ENCODE peak calls at places on chromosome 11, in four cellular contexts. W is globus pallidus, V is GM04504, O is cardiac muscle cell. A is an unnamed sample.

GRCh38 chr11:117378966-117379865 is 51.6 kb downstream of the CEP164 start:
- DNase-seq in W (no peak), V (no peak), O (no peak), A (no peak)

GRCh38 chr11:45809456-45810395 is 4.8 kb downstream of the SLC35C1 start:
- DNase-seq in O (no peak), W (no peak), V (no peak), A (no peak)

GRCh38 chr11:85813721-85814120 is 2.8 kb upstream of the SYTL2 start:
- DNase-seq in W (no peak), V (no peak), O (no peak), A (no peak)

GRCh38 chr11:87926250-87926970 is 248.8 kb downstream of the RAB38 start:
- DNase-seq in O (no peak), V (peak; percentile 56), W (no peak), A (no peak)

GRCh38 chr11:113896156-113896879 is 8.3 kb upstream of the HTR3B start:
- DNase-seq in V (no peak), O (peak; percentile 84), W (no peak), A (no peak)

GRCh38 chr11:99260696-99261095 is 239.9 kb downstream of the CNTN5 start:
- DNase-seq in O (no peak), V (no peak), W (no peak), A (no peak)

GRCh38 chr11:120146413-120147093 is 8.6 kb upstream of the TRIM29 start:
- DNase-seq in W (no peak), V (no peak), O (no peak), A (no peak)

GRCh38 chr11:62497132-62497915 is 49.3 kb downstream of the AHNAK start:
- DNase-seq in V (peak; percentile 42), W (peak; percentile 72), O (no peak), A (peak; percentile 88)

GRCh38 chr11:13940611-13941256 is 21.8 kb upstream of the SPON1 start:
- DNase-seq in O (no peak), V (no peak), W (no peak), A (no peak)

GRCh38 chr11:65411681-65412070 is 10.9 kb upstream of the NEAT1 start:
- DNase-seq in O (no peak), V (no peak), W (no peak), A (no peak)

GRCh38 chr11:48002565-48002964 is 22.2 kb downstream of the PTPRJ start:
- DNase-seq in O (no peak), V (no peak), W (no peak), A (no peak)

GRCh38 chr11:27701262-27702105 is 1.2 kb upstream of the BDNF start:
- DNase-seq in W (no peak), O (peak; percentile 42), V (peak; percentile 66), A (no peak)

GRCh38 chr11:75615709-75616108 is 53.1 kb downstream of the MAP6 start:
- DNase-seq in V (no peak), O (peak; percentile 48), W (no peak), A (peak; percentile 27)

GRCh38 chr11:34948721-34949120 is 32.3 kb downstream of the PDHX start:
- DNase-seq in W (no peak), V (no peak), O (no peak), A (no peak)

GRCh38 chr11:77510095-77510494 is 36.2 kb upstream of the PAK1 start:
- DNase-seq in V (no peak), O (no peak), W (no peak), A (no peak)

GRCh38 chr11:9015677-9016076 is 11.9 kb upstream of the NRIP3 start:
- DNase-seq in W (peak; percentile 63), O (peak; percentile 82), V (peak; percentile 50), A (peak; percentile 86)

GRCh38 chr11:118956094-118956846 is at the start of gene UPK2:
- DNase-seq in V (peak; percentile 48), W (peak; percentile 83), O (peak; percentile 92), A (peak; percentile 76)

GRCh38 chr11:75437966-75438659 is 5.1 kb upstream of the KLHL35 start:
- DNase-seq in W (no peak), V (no peak), O (no peak), A (no peak)

GRCh38 chr11:60854847-60855725 is 664 bp downstream of the PTGDR2 start:
- DNase-seq in V (no peak), W (no peak), O (no peak), A (no peak)

GRCh38 chr11:61375709-61376108 is 13.5 kb downstream of the TMEM138 start:
- DNase-seq in O (no peak), W (no peak), V (no peak), A (no peak)

GRCh38 chr11:9530020-9530628 is 43.3 kb upstream of the WEE1 start:
- DNase-seq in V (no peak), O (peak; percentile 32), W (no peak), A (no peak)

GRCh38 chr11:117830674-117831351 is 6.3 kb upstream of the FXYD2 start:
- DNase-seq in V (no peak), W (no peak), O (no peak), A (no peak)

GRCh38 chr11:119196833-119197483 is 9.2 kb upstream of the CBL start:
- DNase-seq in V (peak; percentile 75), O (peak; percentile 89), W (peak; percentile 63), A (peak; percentile 76)

GRCh38 chr11:102924851-102925380 is 30.6 kb downstream of the MMP13 start:
- DNase-seq in V (peak; percentile 40), O (no peak), W (no peak), A (no peak)

GRCh38 chr11:40241524-40242037 is 1217.9 kb downstream of the LRRC4C start:
- DNase-seq in W (peak; percentile 27), V (no peak), O (no peak), A (peak; percentile 38)

GRCh38 chr11:73416711-73417265 is 40.6 kb downstream of the RELT start:
- DNase-seq in O (no peak), V (no peak), W (no peak), A (no peak)

GRCh38 chr11:128448487-128448886 is 138.9 kb downstream of the ETS1 start:
- DNase-seq in O (no peak), V (no peak), W (no peak), A (no peak)

GRCh38 chr11:108872781-108873291 is 208.0 kb downstream of the DDX10 start:
- DNase-seq in O (no peak), W (no peak), V (no peak), A (no peak)

GRCh38 chr11:95149659-95150294 is 60.1 kb downstream of the ENDOD1 start:
- DNase-seq in O (no peak), V (no peak), W (peak; percentile 92), A (peak; percentile 95)

GRCh38 chr11:125393331-125393730 is 102.7 kb downstream of the FEZ1 start:
- DNase-seq in O (no peak), W (no peak), V (no peak), A (no peak)

GRCh38 chr11:24249921-24250320 is 246.9 kb upstream of the LUZP2 start:
- DNase-seq in O (no peak), W (no peak), V (no peak), A (no peak)

GRCh38 chr11:119664063-119664572 is 64.9 kb downstream of the NECTIN1 start:
- DNase-seq in O (no peak), V (no peak), W (peak; percentile 54), A (peak; percentile 44)

GRCh38 chr11:63768232-63769043 is at the start of gene ZFTA:
- DNase-seq in O (peak; percentile 83), W (peak; percentile 40), V (no peak), A (no peak)

GRCh38 chr11:91984033-91984568 is 240.5 kb upstream of the FAT3 start:
- DNase-seq in W (no peak), O (no peak), V (no peak), A (no peak)

GRCh38 chr11:117610045-117610444 is 187.0 kb downstream of the DSCAML1 start:
- DNase-seq in W (no peak), O (no peak), V (no peak), A (no peak)

GRCh38 chr11:74388678-74389327 is 9.4 kb downstream of the PGM2L1 start:
- DNase-seq in O (peak; percentile 77), V (no peak), W (peak; percentile 75), A (peak; percentile 85)